ENCODE peak calls at places on chromosomes 4 and X, in four cellular contexts. M is lung, X is MG63, K is tibial artery. O is an unnamed sample. For H3K9me3, the result is how much of the 10 kb centered on the place peaks cover.

GRCh38 chrX:358651-359143 is 28.0 kb downstream of the PPP2R3B start:
- DNase-seq in M (no peak), X (no peak), K (no peak), O (no peak)

GRCh38 chrX:136146614-136147319 is 566 bp upstream of the FHL1 start:
- DNase-seq in M (no peak), X (peak), K (peak), O (peak)

GRCh38 chr4:3715251-3716033 is 50.7 kb upstream of the ADRA2C start:
- DNase-seq in M (no peak), X (no peak), K (no peak), O (no peak)

GRCh38 chr4:155832664-155833063 is 33.4 kb downstream of the ASIC5 start:
- DNase-seq in M (no peak), X (no peak), K (no peak), O (no peak)

GRCh38 chr4:83961575-83961974 is 425.7 kb downstream of the GPAT3 start:
- DNase-seq in M (no peak), X (no peak), K (no peak), O (no peak)

GRCh38 chrX:140507223-140507981 is 2.5 kb upstream of the SOX3 start:
- DNase-seq in M (no peak), X (peak), K (no peak), O (no peak)

GRCh38 chr4:64807821-64808220 is 398.6 kb upstream of the TECRL start:
- DNase-seq in M (no peak), X (no peak), K (no peak), O (no peak)

GRCh38 chr4:184664445-184665210 is 15.1 kb downstream of the PRIMPOL start:
- DNase-seq in M (no peak), X (no peak), K (no peak), O (no peak)

GRCh38 chr4:71830-72229 is 18.7 kb downstream of the ZNF595 start:
- DNase-seq in M (no peak), X (no peak), K (no peak), O (no peak)
- H3K9me3 ChIP-seq in M (under half), X (under half), K (half or more), O (half or more)

GRCh38 chr4:116499-116898 is 7.8 kb upstream of the ZNF718 start:
- DNase-seq in M (no peak), X (no peak), K (no peak), O (no peak)
- H3K9me3 ChIP-seq in M (under half), X (under half), K (under half), O (under half)

DNA sequence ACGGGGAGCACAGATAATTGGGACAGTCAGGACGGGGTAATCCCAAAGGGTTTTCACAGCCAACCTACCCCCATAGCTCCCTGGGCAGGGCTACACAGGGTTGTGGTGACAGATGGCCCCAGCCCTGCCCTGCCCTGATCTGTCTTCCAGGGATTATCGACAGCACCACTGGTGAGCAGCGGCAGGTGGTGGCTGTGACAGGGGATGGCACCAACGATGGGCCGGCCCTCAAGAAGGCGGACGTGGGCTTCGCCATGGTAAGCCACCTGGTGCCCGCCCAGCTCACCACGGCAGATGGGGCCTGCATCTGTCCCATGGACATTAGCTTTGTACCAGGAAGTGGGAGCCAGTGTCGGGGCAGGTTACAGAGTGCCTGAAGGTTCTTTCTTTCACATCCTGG is 39.3 kb downstream of the ATP2B3 start:
- DNase-seq in M (no peak), X (no peak), K (no peak), O (no peak)
- H3K9me3 ChIP-seq in M (under half), X (under half), K (under half), O (under half)

GRCh38 chr4:40185830-40186664 is 10.8 kb upstream of the RHOH start:
- DNase-seq in M (no peak), X (no peak), K (no peak), O (no peak)
- H3K9me3 ChIP-seq in M (under half), X (under half), K (under half), O (under half)

DNA sequence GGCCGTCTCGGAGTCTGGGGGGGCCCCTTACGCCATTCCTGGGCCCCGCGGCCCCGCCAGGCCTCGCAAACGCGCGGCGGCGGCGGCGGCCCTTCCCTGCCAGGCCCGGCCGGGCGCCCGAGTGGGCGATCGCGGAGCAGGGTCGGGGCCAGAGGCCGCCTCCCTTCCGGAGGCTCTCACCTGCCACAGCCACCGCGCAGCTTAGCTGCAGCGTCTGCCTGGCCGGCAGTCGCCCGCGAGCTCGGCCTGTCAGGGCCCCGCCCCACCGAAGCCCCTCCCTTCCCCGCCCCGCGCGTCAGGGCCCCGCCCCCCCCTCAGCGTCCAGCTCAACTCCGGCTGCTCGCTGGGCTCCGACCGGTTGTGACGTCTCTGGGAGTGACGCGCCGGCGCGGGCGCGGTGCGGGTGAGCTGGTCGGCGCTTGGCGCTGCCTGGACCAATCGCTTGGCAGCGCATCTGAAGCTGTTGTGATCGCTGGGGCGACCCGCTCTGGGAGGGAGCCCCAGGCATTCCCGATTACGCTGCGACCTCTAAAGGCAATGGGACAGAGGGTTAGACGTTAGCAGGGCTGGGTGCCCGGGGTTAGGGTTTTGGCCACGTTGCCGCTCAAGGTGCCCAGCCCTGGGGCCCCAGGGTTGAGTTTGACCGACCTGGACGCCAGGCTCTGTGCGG is at the start of gene SLC10A3:
- DNase-seq in M (peak), X (peak), K (peak), O (peak)
- H3K9me3 ChIP-seq in M (under half), X (under half), K (under half), O (under half)